ENCODE peak calls at places on chromosomes 7 and 10, in four cellular contexts. One of them, this sample, is unnamed.

GRCh38 chr7:142496545-142496991 is 238.7 kb upstream of the PRSS58 start:
- DNase-seq in BJ: no peak
- DNase-seq in effector memory CD8-positive, alpha-beta T cell: no peak
- DNase-seq in OCI-LY7: peak; percentile 35
- DNase-seq in this sample: no peak

GRCh38 chr7:115097175-115097671 is 175.3 kb downstream of the MDFIC start:
- DNase-seq in BJ: no peak
- DNase-seq in effector memory CD8-positive, alpha-beta T cell: no peak
- DNase-seq in OCI-LY7: no peak
- DNase-seq in this sample: no peak

GRCh38 chr10:76354349-76354748 is 922.9 kb downstream of the LRMDA start:
- DNase-seq in OCI-LY7: no peak
- DNase-seq in effector memory CD8-positive, alpha-beta T cell: no peak
- DNase-seq in BJ: no peak
- DNase-seq in this sample: no peak

GRCh38 chr10:103551619-103552602 is 58.4 kb downstream of the NEURL1 start:
- DNase-seq in OCI-LY7: no peak
- DNase-seq in effector memory CD8-positive, alpha-beta T cell: no peak
- DNase-seq in BJ: no peak
- DNase-seq in this sample: no peak

GRCh38 chr7:30983914-30984247 is 20.1 kb downstream of the GHRHR start:
- DNase-seq in BJ: no peak
- DNase-seq in OCI-LY7: no peak
- DNase-seq in effector memory CD8-positive, alpha-beta T cell: no peak
- DNase-seq in this sample: no peak

GRCh38 chr10:101818958-101819633 is 852 bp upstream of the OGA start:
- DNase-seq in BJ: no peak
- DNase-seq in OCI-LY7: no peak
- DNase-seq in effector memory CD8-positive, alpha-beta T cell: no peak
- DNase-seq in this sample: no peak

GRCh38 chr7:134966691-134967090 is 19.6 kb upstream of the AGBL3 start:
- DNase-seq in effector memory CD8-positive, alpha-beta T cell: no peak
- DNase-seq in BJ: no peak
- DNase-seq in OCI-LY7: no peak
- DNase-seq in this sample: no peak

GRCh38 chr7:39613577-39613976 is 9.8 kb upstream of the RALA start:
- DNase-seq in OCI-LY7: no peak
- DNase-seq in effector memory CD8-positive, alpha-beta T cell: no peak
- DNase-seq in BJ: no peak
- DNase-seq in this sample: no peak

GRCh38 chr10:97651773-97652172 is 11.3 kb downstream of the PI4K2A start:
- DNase-seq in effector memory CD8-positive, alpha-beta T cell: no peak
- DNase-seq in OCI-LY7: no peak
- DNase-seq in BJ: no peak
- DNase-seq in this sample: no peak